ENCODE peak calls at places on chromosomes 12 and 14, in four cellular contexts. Y is MV-4-11, R is HTR-8/SVneo, V is tibial artery. U is an unnamed sample.

GRCh38 chr14:85963486-85963885 is 433.5 kb downstream of the FLRT2 start:
- DNase-seq in Y (no peak), R (no peak), V (no peak), U (no peak)

GRCh38 chr12:79645235-79645630 is 45.5 kb downstream of the PAWR start:
- DNase-seq in Y (no peak), R (no peak), V (no peak), U (no peak)

GRCh38 chr12:69987453-69988102 is 162.6 kb downstream of the MYRFL start:
- DNase-seq in Y (no peak), R (peak), V (peak), U (peak)

GRCh38 chr14:90599748-90600507 is 203.1 kb downstream of the CALM1 start:
- DNase-seq in Y (no peak), R (no peak), V (no peak), U (no peak)

GRCh38 chr14:60807971-60808370 is 73.4 kb downstream of the MNAT1 start:
- DNase-seq in Y (no peak), R (peak), V (no peak), U (no peak)

GRCh38 chr14:97458302-97459137 is 661.3 kb downstream of the VRK1 start:
- DNase-seq in Y (no peak), R (no peak), V (peak), U (no peak)

GRCh38 chr12:38728894-38729293 is 176.5 kb downstream of the CPNE8 start:
- DNase-seq in Y (no peak), R (no peak), V (no peak), U (no peak)

GRCh38 chr14:47278233-47278842 is 397.1 kb downstream of the MDGA2 start:
- DNase-seq in Y (peak), R (peak), V (no peak), U (peak)

GRCh38 chr12:126030573-126030972 is 965.3 kb downstream of the AACS start:
- DNase-seq in Y (no peak), R (no peak), V (no peak), U (no peak)

GRCh38 chr14:30355431-30355913 is 203.5 kb upstream of the G2E3 start:
- DNase-seq in Y (no peak), R (no peak), V (no peak), U (no peak)

GRCh38 chr12:75658286-75658685 is 146.9 kb upstream of the KRR1 start:
- DNase-seq in Y (no peak), R (no peak), V (no peak), U (no peak)

GRCh38 chr14:68270342-68270741 is 450.8 kb downstream of the RAD51B start:
- DNase-seq in Y (no peak), R (no peak), V (no peak), U (no peak)

GRCh38 chr14:101209594-101209993 is 306.1 kb upstream of the RTL1 start:
- DNase-seq in Y (no peak), R (no peak), V (no peak), U (no peak)

GRCh38 chr14:52923902-52924575 is 26.8 kb downstream of the FERMT2 start:
- DNase-seq in Y (no peak), R (no peak), V (no peak), U (peak)

GRCh38 chr14:74349757-74350156 is 1.5 kb downstream of the VRTN start:
- DNase-seq in Y (no peak), R (no peak), V (no peak), U (no peak)

GRCh38 chr12:93880853-93881522 is 203.8 kb downstream of the CRADD start:
- DNase-seq in Y (no peak), R (no peak), V (no peak), U (no peak)

GRCh38 chr14:83004456-83005006 is 1470.9 kb upstream of the SEL1L start:
- DNase-seq in Y (no peak), R (no peak), V (no peak), U (no peak)

GRCh38 chr12:1044697-1045096 is 53.7 kb downstream of the ERC1 start:
- DNase-seq in Y (no peak), R (peak), V (no peak), U (peak)

GRCh38 chr12:80187660-80188090 is 88.3 kb downstream of the OTOGL start:
- DNase-seq in Y (no peak), R (peak), V (no peak), U (peak)

GRCh38 chr12:2336409-2336829 is 283.6 kb downstream of the CACNA1C start:
- DNase-seq in Y (peak), R (peak), V (no peak), U (peak)

GRCh38 chr12:107349008-107349747 is 255.8 kb upstream of the CRY1 start:
- DNase-seq in Y (no peak), R (peak), V (no peak), U (peak)

GRCh38 chr14:75317148-75317547 is 38.5 kb downstream of the FOS start:
- DNase-seq in Y (no peak), R (no peak), V (no peak), U (no peak)

GRCh38 chr12:57727758-57728395 is 10.7 kb downstream of the AGAP2 start:
- DNase-seq in Y (no peak), R (no peak), V (no peak), U (no peak)

GRCh38 chr14:39034481-39035296 is 68.3 kb downstream of the SEC23A start:
- DNase-seq in Y (no peak), R (no peak), V (no peak), U (no peak)

GRCh38 chr14:68523994-68524725 is 268.7 kb downstream of the ZFP36L1 start:
- DNase-seq in Y (no peak), R (no peak), V (no peak), U (no peak)

GRCh38 chr12:50599366-50600095 is 94.7 kb downstream of the DIP2B start:
- DNase-seq in Y (no peak), R (no peak), V (no peak), U (no peak)

GRCh38 chr14:79543966-79544365 is 667.3 kb downstream of the DIO2 start:
- DNase-seq in Y (no peak), R (peak), V (no peak), U (no peak)

GRCh38 chr14:98751110-98751509 is 520.9 kb downstream of the BCL11B start:
- DNase-seq in Y (no peak), R (no peak), V (no peak), U (no peak)

GRCh38 chr12:26988703-26989102 is 25.5 kb downstream of the TM7SF3 start:
- DNase-seq in Y (no peak), R (no peak), V (no peak), U (no peak)

GRCh38 chr12:54341901-54342300 is 17.0 kb downstream of the COPZ1 start:
- DNase-seq in Y (no peak), R (no peak), V (no peak), U (no peak)

GRCh38 chr12:72075401-72075800 is 136.8 kb downstream of the TPH2 start:
- DNase-seq in Y (peak), R (no peak), V (no peak), U (no peak)

GRCh38 chr14:54369343-54369742 is 27.5 kb upstream of the CDKN3 start:
- DNase-seq in Y (no peak), R (no peak), V (no peak), U (no peak)

GRCh38 chr12:74169607-74170006 is 368.0 kb upstream of the ATXN7L3B start:
- DNase-seq in Y (no peak), R (no peak), V (no peak), U (no peak)

GRCh38 chr14:55255185-55255584 is 16.0 kb upstream of the FBXO34 start:
- DNase-seq in Y (no peak), R (no peak), V (no peak), U (no peak)

U was measured in RCC 7860.